ENCODE peak calls at places on chromosomes 11 and 22, in eight cellular contexts. X is HEK293T, M is left ventricle myocardium superior, P is posterior vena cava, S is AG08395, J is adrenal gland, F is DMS53, W is ovary. R is an unnamed sample.

GRCh38 chr11:10454902-10455631 is at the start of gene AMPD3:
- DNase-seq in S (peak), X (peak), W (peak), J (peak), M (no peak), F (peak), P (no peak), R (peak)

GRCh38 chr22:49015993-49016908 is 811.4 kb downstream of the BRD1 start:
- DNase-seq in F (no peak), X (no peak), W (no peak), P (peak), J (peak), M (no peak), S (no peak), R (no peak)

GRCh38 chr11:123180166-123180565 is 14.9 kb downstream of the CLMP start:
- DNase-seq in P (no peak), W (no peak), X (no peak), S (no peak), M (no peak), J (no peak), F (no peak), R (no peak)

GRCh38 chr11:48082771-48083170 is 102.4 kb downstream of the PTPRJ start:
- DNase-seq in S (no peak), F (no peak), X (no peak), P (no peak), M (no peak), J (no peak), W (no peak), R (no peak)

GRCh38 chr11:8040261-8040920 is 40.6 kb upstream of the TUB start:
- DNase-seq in P (no peak), S (no peak), F (no peak), X (no peak), M (no peak), W (no peak), J (peak), R (no peak)

GRCh38 chr22:24284747-24285203 is 14.1 kb downstream of the SPECC1L start:
- DNase-seq in J (no peak), W (no peak), P (no peak), S (peak), M (no peak), X (no peak), F (no peak), R (no peak)

GRCh38 chr11:86815726-86816125 is 15.4 kb downstream of the PRSS23 start:
- DNase-seq in J (no peak), W (no peak), S (no peak), M (no peak), F (no peak), X (no peak), P (no peak), R (no peak)

GRCh38 chr11:133531971-133532651 is at the start of gene OPCML:
- DNase-seq in J (no peak), W (no peak), S (no peak), F (peak), P (no peak), M (no peak), X (no peak), R (no peak)

GRCh38 chr11:6320411-6321207 is at the start of gene CAVIN3:
- DNase-seq in X (no peak), W (peak), S (peak), M (peak), F (peak), P (peak), J (peak), R (peak)

GRCh38 chr11:27720277-27720830 is 20.1 kb upstream of the BDNF start:
- DNase-seq in J (peak), W (no peak), M (peak), F (peak), S (peak), P (no peak), X (peak), R (no peak)

GRCh38 chr11:93933230-93933629 is 82.8 kb upstream of the VSTM5 start:
- DNase-seq in J (no peak), M (no peak), F (no peak), W (no peak), S (no peak), P (no peak), X (no peak), R (no peak)

GRCh38 chr22:49253656-49254055 is 574.0 kb downstream of the BRD1 start:
- DNase-seq in S (no peak), P (peak), F (no peak), M (no peak), J (no peak), W (no peak), X (no peak), R (no peak)

GRCh38 chr11:130390071-130390758 is 38.2 kb downstream of the ADAMTS8 start:
- DNase-seq in X (peak), M (no peak), W (no peak), P (no peak), J (no peak), F (peak), S (peak), R (no peak)

R was measured in GOT3.